ENCODE peak calls at places on chromosomes 1 and 21, in five cellular contexts. One of them, this sample, is unnamed.

GRCh38 chr1:201888282-201889033 is at the start of gene SHISA4:
- DNase-seq in activated CD4-positive, CD25-positive, alpha-beta regulatory T cell: no peak
- DNase-seq in activated CD4-positive, alpha-beta T cell treated with anti-CD3 and anti-CD28 coated beads for 24 hours: no peak
- DNase-seq in putamen: peak
- DNase-seq in NCI-H748 treated with DMSO at 0.1 percent for 48 hours: no peak
- DNase-seq in this sample: no peak

GRCh38 chr1:58971629-58972140 is 187.8 kb upstream of the JUN start:
- DNase-seq in activated CD4-positive, CD25-positive, alpha-beta regulatory T cell: no peak
- DNase-seq in putamen: no peak
- DNase-seq in NCI-H748 treated with DMSO at 0.1 percent for 48 hours: no peak
- DNase-seq in activated CD4-positive, alpha-beta T cell treated with anti-CD3 and anti-CD28 coated beads for 24 hours: no peak
- DNase-seq in this sample: no peak

GRCh38 chr1:183472488-183473285 is at the start of gene SMG7:
- DNase-seq in activated CD4-positive, CD25-positive, alpha-beta regulatory T cell: peak
- DNase-seq in NCI-H748 treated with DMSO at 0.1 percent for 48 hours: no peak
- DNase-seq in activated CD4-positive, alpha-beta T cell treated with anti-CD3 and anti-CD28 coated beads for 24 hours: no peak
- DNase-seq in putamen: no peak
- DNase-seq in this sample: peak

GRCh38 chr1:69994261-69994660 is 211.1 kb downstream of the LRRC40 start:
- DNase-seq in NCI-H748 treated with DMSO at 0.1 percent for 48 hours: no peak
- DNase-seq in putamen: no peak
- DNase-seq in activated CD4-positive, CD25-positive, alpha-beta regulatory T cell: no peak
- DNase-seq in activated CD4-positive, alpha-beta T cell treated with anti-CD3 and anti-CD28 coated beads for 24 hours: no peak
- DNase-seq in this sample: no peak

GRCh38 chr1:206495493-206496046 is 11.8 kb upstream of the RASSF5 start:
- DNase-seq in NCI-H748 treated with DMSO at 0.1 percent for 48 hours: no peak
- DNase-seq in putamen: no peak
- DNase-seq in activated CD4-positive, CD25-positive, alpha-beta regulatory T cell: no peak
- DNase-seq in activated CD4-positive, alpha-beta T cell treated with anti-CD3 and anti-CD28 coated beads for 24 hours: no peak
- DNase-seq in this sample: no peak

GRCh38 chr1:94327001-94327685 is 89.8 kb upstream of the ARHGAP29 start:
- DNase-seq in activated CD4-positive, alpha-beta T cell treated with anti-CD3 and anti-CD28 coated beads for 24 hours: no peak
- DNase-seq in putamen: no peak
- DNase-seq in activated CD4-positive, CD25-positive, alpha-beta regulatory T cell: no peak
- DNase-seq in NCI-H748 treated with DMSO at 0.1 percent for 48 hours: no peak
- DNase-seq in this sample: no peak

GRCh38 chr1:11882814-11883538 is 24.2 kb upstream of the NPPB start:
- DNase-seq in activated CD4-positive, CD25-positive, alpha-beta regulatory T cell: no peak
- DNase-seq in putamen: no peak
- DNase-seq in NCI-H748 treated with DMSO at 0.1 percent for 48 hours: peak
- DNase-seq in activated CD4-positive, alpha-beta T cell treated with anti-CD3 and anti-CD28 coated beads for 24 hours: no peak
- DNase-seq in this sample: no peak

GRCh38 chr1:240194120-240194519 is 102.4 kb downstream of the FMN2 start:
- DNase-seq in NCI-H748 treated with DMSO at 0.1 percent for 48 hours: no peak
- DNase-seq in activated CD4-positive, alpha-beta T cell treated with anti-CD3 and anti-CD28 coated beads for 24 hours: no peak
- DNase-seq in activated CD4-positive, CD25-positive, alpha-beta regulatory T cell: no peak
- DNase-seq in putamen: no peak
- DNase-seq in this sample: no peak

GRCh38 chr21:38208118-38208517 is 48.7 kb upstream of the KCNJ15 start:
- DNase-seq in activated CD4-positive, CD25-positive, alpha-beta regulatory T cell: no peak
- DNase-seq in putamen: no peak
- DNase-seq in activated CD4-positive, alpha-beta T cell treated with anti-CD3 and anti-CD28 coated beads for 24 hours: no peak
- DNase-seq in NCI-H748 treated with DMSO at 0.1 percent for 48 hours: no peak
- DNase-seq in this sample: no peak

GRCh38 chr1:108016451-108016920 is 51.5 kb upstream of the VAV3 start:
- DNase-seq in activated CD4-positive, alpha-beta T cell treated with anti-CD3 and anti-CD28 coated beads for 24 hours: no peak
- DNase-seq in NCI-H748 treated with DMSO at 0.1 percent for 48 hours: no peak
- DNase-seq in putamen: no peak
- DNase-seq in activated CD4-positive, CD25-positive, alpha-beta regulatory T cell: no peak
- DNase-seq in this sample: no peak

GRCh38 chr1:32111789-32112188 is 3.9 kb downstream of the KPNA6 start:
- DNase-seq in activated CD4-positive, CD25-positive, alpha-beta regulatory T cell: no peak
- DNase-seq in putamen: no peak
- DNase-seq in NCI-H748 treated with DMSO at 0.1 percent for 48 hours: no peak
- DNase-seq in activated CD4-positive, alpha-beta T cell treated with anti-CD3 and anti-CD28 coated beads for 24 hours: no peak
- DNase-seq in this sample: no peak

GRCh38 chr1:239976130-239976968 is 115.3 kb upstream of the FMN2 start:
- DNase-seq in activated CD4-positive, alpha-beta T cell treated with anti-CD3 and anti-CD28 coated beads for 24 hours: peak
- DNase-seq in putamen: peak
- DNase-seq in activated CD4-positive, CD25-positive, alpha-beta regulatory T cell: no peak
- DNase-seq in NCI-H748 treated with DMSO at 0.1 percent for 48 hours: no peak
- DNase-seq in this sample: peak

GRCh38 chr1:102896771-102897170 is 211.6 kb downstream of the COL11A1 start:
- DNase-seq in activated CD4-positive, CD25-positive, alpha-beta regulatory T cell: no peak
- DNase-seq in activated CD4-positive, alpha-beta T cell treated with anti-CD3 and anti-CD28 coated beads for 24 hours: no peak
- DNase-seq in NCI-H748 treated with DMSO at 0.1 percent for 48 hours: no peak
- DNase-seq in putamen: no peak
- DNase-seq in this sample: no peak

GRCh38 chr1:8816831-8817412 is 518 bp downstream of the RERE start:
- DNase-seq in activated CD4-positive, alpha-beta T cell treated with anti-CD3 and anti-CD28 coated beads for 24 hours: no peak
- DNase-seq in NCI-H748 treated with DMSO at 0.1 percent for 48 hours: no peak
- DNase-seq in activated CD4-positive, CD25-positive, alpha-beta regulatory T cell: no peak
- DNase-seq in putamen: peak
- DNase-seq in this sample: peak

GRCh38 chr1:197471248-197472035 is 203.4 kb downstream of the CRB1 start:
- DNase-seq in NCI-H748 treated with DMSO at 0.1 percent for 48 hours: no peak
- DNase-seq in activated CD4-positive, alpha-beta T cell treated with anti-CD3 and anti-CD28 coated beads for 24 hours: no peak
- DNase-seq in putamen: peak
- DNase-seq in activated CD4-positive, CD25-positive, alpha-beta regulatory T cell: no peak
- DNase-seq in this sample: no peak

GRCh38 chr1:180815188-180815587 is 97.5 kb upstream of the KIAA1614 start:
- DNase-seq in activated CD4-positive, alpha-beta T cell treated with anti-CD3 and anti-CD28 coated beads for 24 hours: no peak
- DNase-seq in activated CD4-positive, CD25-positive, alpha-beta regulatory T cell: no peak
- DNase-seq in putamen: no peak
- DNase-seq in NCI-H748 treated with DMSO at 0.1 percent for 48 hours: peak
- DNase-seq in this sample: no peak

GRCh38 chr1:63868220-63868897 is 94.5 kb downstream of the ROR1 start:
- DNase-seq in NCI-H748 treated with DMSO at 0.1 percent for 48 hours: no peak
- DNase-seq in putamen: no peak
- DNase-seq in activated CD4-positive, CD25-positive, alpha-beta regulatory T cell: no peak
- DNase-seq in activated CD4-positive, alpha-beta T cell treated with anti-CD3 and anti-CD28 coated beads for 24 hours: no peak
- DNase-seq in this sample: no peak

GRCh38 chr1:47527653-47528272 is 89.9 kb downstream of the FOXD2 start:
- DNase-seq in NCI-H748 treated with DMSO at 0.1 percent for 48 hours: peak
- DNase-seq in activated CD4-positive, alpha-beta T cell treated with anti-CD3 and anti-CD28 coated beads for 24 hours: no peak
- DNase-seq in putamen: no peak
- DNase-seq in activated CD4-positive, CD25-positive, alpha-beta regulatory T cell: no peak
- DNase-seq in this sample: no peak

GRCh38 chr21:36557316-36557715 is 77.4 kb upstream of the CLDN14 start:
- DNase-seq in activated CD4-positive, CD25-positive, alpha-beta regulatory T cell: no peak
- DNase-seq in activated CD4-positive, alpha-beta T cell treated with anti-CD3 and anti-CD28 coated beads for 24 hours: no peak
- DNase-seq in putamen: no peak
- DNase-seq in NCI-H748 treated with DMSO at 0.1 percent for 48 hours: no peak
- DNase-seq in this sample: no peak

GRCh38 chr1:204826970-204827369 is 43.7 kb upstream of the NFASC start:
- DNase-seq in NCI-H748 treated with DMSO at 0.1 percent for 48 hours: no peak
- DNase-seq in activated CD4-positive, CD25-positive, alpha-beta regulatory T cell: no peak
- DNase-seq in putamen: peak
- DNase-seq in activated CD4-positive, alpha-beta T cell treated with anti-CD3 and anti-CD28 coated beads for 24 hours: no peak
- DNase-seq in this sample: peak

GRCh38 chr1:174841747-174842146 is 158.0 kb upstream of the CACYBP start:
- DNase-seq in activated CD4-positive, alpha-beta T cell treated with anti-CD3 and anti-CD28 coated beads for 24 hours: no peak
- DNase-seq in activated CD4-positive, CD25-positive, alpha-beta regulatory T cell: no peak
- DNase-seq in putamen: no peak
- DNase-seq in NCI-H748 treated with DMSO at 0.1 percent for 48 hours: no peak
- DNase-seq in this sample: no peak

GRCh38 chr1:162912061-162912667 is 51.2 kb upstream of the CCDC190 start:
- DNase-seq in NCI-H748 treated with DMSO at 0.1 percent for 48 hours: no peak
- DNase-seq in putamen: no peak
- DNase-seq in activated CD4-positive, CD25-positive, alpha-beta regulatory T cell: no peak
- DNase-seq in activated CD4-positive, alpha-beta T cell treated with anti-CD3 and anti-CD28 coated beads for 24 hours: no peak
- DNase-seq in this sample: no peak

GRCh38 chr21:36627242-36627641 is 71.7 kb upstream of the SIM2 start:
- DNase-seq in activated CD4-positive, alpha-beta T cell treated with anti-CD3 and anti-CD28 coated beads for 24 hours: no peak
- DNase-seq in putamen: no peak
- DNase-seq in NCI-H748 treated with DMSO at 0.1 percent for 48 hours: no peak
- DNase-seq in activated CD4-positive, CD25-positive, alpha-beta regulatory T cell: no peak
- DNase-seq in this sample: no peak

GRCh38 chr1:201531551-201532425 is 7.1 kb upstream of the NAV1 start:
- DNase-seq in activated CD4-positive, CD25-positive, alpha-beta regulatory T cell: no peak
- DNase-seq in activated CD4-positive, alpha-beta T cell treated with anti-CD3 and anti-CD28 coated beads for 24 hours: no peak
- DNase-seq in putamen: no peak
- DNase-seq in NCI-H748 treated with DMSO at 0.1 percent for 48 hours: no peak
- DNase-seq in this sample: no peak

GRCh38 chr21:38561613-38562012 is 63.3 kb upstream of the ERG start:
- DNase-seq in putamen: no peak
- DNase-seq in NCI-H748 treated with DMSO at 0.1 percent for 48 hours: peak
- DNase-seq in activated CD4-positive, CD25-positive, alpha-beta regulatory T cell: no peak
- DNase-seq in activated CD4-positive, alpha-beta T cell treated with anti-CD3 and anti-CD28 coated beads for 24 hours: no peak
- DNase-seq in this sample: no peak

GRCh38 chr21:30227633-30228404 is 11.9 kb upstream of the CLDN8 start:
- DNase-seq in activated CD4-positive, alpha-beta T cell treated with anti-CD3 and anti-CD28 coated beads for 24 hours: no peak
- DNase-seq in NCI-H748 treated with DMSO at 0.1 percent for 48 hours: no peak
- DNase-seq in activated CD4-positive, CD25-positive, alpha-beta regulatory T cell: no peak
- DNase-seq in putamen: no peak
- DNase-seq in this sample: no peak

GRCh38 chr21:36204980-36205379 is 48.4 kb downstream of the DOP1B start:
- DNase-seq in NCI-H748 treated with DMSO at 0.1 percent for 48 hours: no peak
- DNase-seq in activated CD4-positive, CD25-positive, alpha-beta regulatory T cell: no peak
- DNase-seq in putamen: no peak
- DNase-seq in activated CD4-positive, alpha-beta T cell treated with anti-CD3 and anti-CD28 coated beads for 24 hours: no peak
- DNase-seq in this sample: no peak

GRCh38 chr1:54978528-54979326 is 1.7 kb upstream of the TMEM61 start:
- DNase-seq in NCI-H748 treated with DMSO at 0.1 percent for 48 hours: no peak
- DNase-seq in activated CD4-positive, CD25-positive, alpha-beta regulatory T cell: no peak
- DNase-seq in activated CD4-positive, alpha-beta T cell treated with anti-CD3 and anti-CD28 coated beads for 24 hours: no peak
- DNase-seq in putamen: no peak
- DNase-seq in this sample: no peak

GRCh38 chr1:45009956-45010854 is 919 bp downstream of the HECTD3 start:
- DNase-seq in NCI-H748 treated with DMSO at 0.1 percent for 48 hours: peak
- DNase-seq in activated CD4-positive, alpha-beta T cell treated with anti-CD3 and anti-CD28 coated beads for 24 hours: no peak
- DNase-seq in activated CD4-positive, CD25-positive, alpha-beta regulatory T cell: no peak
- DNase-seq in putamen: no peak
- DNase-seq in this sample: no peak

GRCh38 chr1:89633103-89633744 is at the start of gene LRRC8C:
- DNase-seq in activated CD4-positive, alpha-beta T cell treated with anti-CD3 and anti-CD28 coated beads for 24 hours: no peak
- DNase-seq in putamen: no peak
- DNase-seq in NCI-H748 treated with DMSO at 0.1 percent for 48 hours: peak
- DNase-seq in activated CD4-positive, CD25-positive, alpha-beta regulatory T cell: peak
- DNase-seq in this sample: no peak

GRCh38 chr1:26991310-26992116 is 2.0 kb upstream of the TRNP1 start:
- DNase-seq in activated CD4-positive, CD25-positive, alpha-beta regulatory T cell: no peak
- DNase-seq in activated CD4-positive, alpha-beta T cell treated with anti-CD3 and anti-CD28 coated beads for 24 hours: no peak
- DNase-seq in NCI-H748 treated with DMSO at 0.1 percent for 48 hours: no peak
- DNase-seq in putamen: peak
- DNase-seq in this sample: no peak

GRCh38 chr1:71339238-71339637 is 258.4 kb upstream of the ZRANB2 start:
- DNase-seq in activated CD4-positive, alpha-beta T cell treated with anti-CD3 and anti-CD28 coated beads for 24 hours: no peak
- DNase-seq in activated CD4-positive, CD25-positive, alpha-beta regulatory T cell: no peak
- DNase-seq in putamen: no peak
- DNase-seq in NCI-H748 treated with DMSO at 0.1 percent for 48 hours: no peak
- DNase-seq in this sample: no peak

GRCh38 chr1:19689856-19690255 is 25.2 kb downstream of the HTR6 start:
- DNase-seq in activated CD4-positive, alpha-beta T cell treated with anti-CD3 and anti-CD28 coated beads for 24 hours: no peak
- DNase-seq in putamen: no peak
- DNase-seq in activated CD4-positive, CD25-positive, alpha-beta regulatory T cell: no peak
- DNase-seq in NCI-H748 treated with DMSO at 0.1 percent for 48 hours: no peak
- DNase-seq in this sample: no peak

GRCh38 chr1:151711044-151711800 is 5.4 kb downstream of the CELF3 start:
- DNase-seq in NCI-H748 treated with DMSO at 0.1 percent for 48 hours: no peak
- DNase-seq in activated CD4-positive, alpha-beta T cell treated with anti-CD3 and anti-CD28 coated beads for 24 hours: no peak
- DNase-seq in putamen: peak
- DNase-seq in activated CD4-positive, CD25-positive, alpha-beta regulatory T cell: no peak
- DNase-seq in this sample: no peak